ENCODE peak calls at places on chromosomes 4 and X, in nine cellular contexts. One of them, this sample, is unnamed. For H3K27me3 and H3K36me3, the result is how much of the 10 kb centered on the place peaks cover.

GRCh38 chr4:7074423-7074822 is 6.6 kb upstream of the GRPEL1 start:
- DNase-seq in BJ: no peak
- DNase-seq in Caco-2: no peak
- DNase-seq in aorta: no peak
- DNase-seq in CD8-positive, alpha-beta T cell: no peak
- DNase-seq in cardiac muscle cell: no peak
- DNase-seq in suprapubic skin: no peak
- DNase-seq in fibroblast of lung: peak
- DNase-seq in WERI-Rb-1: no peak
- DNase-seq in this sample: no peak

GRCh38 chr4:17236686-17237085 is 275.2 kb downstream of the QDPR start:
- DNase-seq in BJ: peak
- DNase-seq in Caco-2: no peak
- DNase-seq in aorta: no peak
- DNase-seq in CD8-positive, alpha-beta T cell: no peak
- DNase-seq in cardiac muscle cell: no peak
- DNase-seq in suprapubic skin: no peak
- DNase-seq in fibroblast of lung: peak
- DNase-seq in WERI-Rb-1: no peak
- DNase-seq in this sample: no peak

GRCh38 chrX:148588649-148589310 is 88.4 kb downstream of the AFF2 start:
- DNase-seq in BJ: no peak
- DNase-seq in Caco-2: no peak
- DNase-seq in aorta: no peak
- DNase-seq in CD8-positive, alpha-beta T cell: no peak
- DNase-seq in cardiac muscle cell: no peak
- DNase-seq in suprapubic skin: no peak
- DNase-seq in fibroblast of lung: peak
- DNase-seq in WERI-Rb-1: no peak
- DNase-seq in this sample: no peak

GRCh38 chr4:111689214-111689613 is 456.0 kb upstream of the FAM241A start:
- DNase-seq in BJ: peak
- DNase-seq in Caco-2: no peak
- DNase-seq in aorta: no peak
- DNase-seq in CD8-positive, alpha-beta T cell: no peak
- DNase-seq in cardiac muscle cell: no peak
- DNase-seq in suprapubic skin: no peak
- DNase-seq in fibroblast of lung: peak
- DNase-seq in WERI-Rb-1: no peak
- DNase-seq in this sample: no peak

GRCh38 chr4:88008624-88009235 is 1.3 kb downstream of the PKD2 start:
- DNase-seq in BJ: peak
- DNase-seq in Caco-2: no peak
- DNase-seq in aorta: no peak
- DNase-seq in CD8-positive, alpha-beta T cell: no peak
- DNase-seq in cardiac muscle cell: no peak
- DNase-seq in suprapubic skin: no peak
- DNase-seq in fibroblast of lung: peak
- DNase-seq in WERI-Rb-1: no peak
- DNase-seq in this sample: no peak

GRCh38 chr4:94546949-94547348 is 95.2 kb downstream of the PDLIM5 start:
- DNase-seq in BJ: no peak
- DNase-seq in Caco-2: no peak
- DNase-seq in aorta: no peak
- DNase-seq in CD8-positive, alpha-beta T cell: no peak
- DNase-seq in cardiac muscle cell: no peak
- DNase-seq in suprapubic skin: no peak
- DNase-seq in fibroblast of lung: no peak
- DNase-seq in WERI-Rb-1: no peak
- DNase-seq in this sample: no peak

GRCh38 chrX:23554304-23554703 is 113.0 kb upstream of the PRDX4 start:
- DNase-seq in BJ: no peak
- DNase-seq in Caco-2: peak
- DNase-seq in aorta: no peak
- DNase-seq in CD8-positive, alpha-beta T cell: no peak
- DNase-seq in cardiac muscle cell: peak
- DNase-seq in suprapubic skin: no peak
- DNase-seq in fibroblast of lung: peak
- DNase-seq in WERI-Rb-1: no peak
- DNase-seq in this sample: no peak

GRCh38 chrX:129606918-129607317 is 47.8 kb downstream of the APLN start:
- DNase-seq in BJ: no peak
- DNase-seq in Caco-2: peak
- DNase-seq in aorta: no peak
- DNase-seq in CD8-positive, alpha-beta T cell: peak
- DNase-seq in cardiac muscle cell: peak
- DNase-seq in suprapubic skin: no peak
- DNase-seq in fibroblast of lung: peak
- DNase-seq in WERI-Rb-1: peak
- DNase-seq in this sample: no peak

GRCh38 chr4:183424109-183424751 is 20.2 kb upstream of the CDKN2AIP start:
- DNase-seq in BJ: no peak
- DNase-seq in Caco-2: no peak
- DNase-seq in aorta: no peak
- DNase-seq in CD8-positive, alpha-beta T cell: no peak
- DNase-seq in cardiac muscle cell: no peak
- DNase-seq in suprapubic skin: no peak
- DNase-seq in fibroblast of lung: no peak
- DNase-seq in WERI-Rb-1: no peak
- DNase-seq in this sample: no peak

GRCh38 chrX:12319012-12319519 is 180.8 kb downstream of the FRMPD4 start:
- DNase-seq in BJ: no peak
- DNase-seq in Caco-2: no peak
- DNase-seq in aorta: no peak
- DNase-seq in CD8-positive, alpha-beta T cell: no peak
- DNase-seq in cardiac muscle cell: no peak
- DNase-seq in suprapubic skin: no peak
- DNase-seq in fibroblast of lung: no peak
- DNase-seq in WERI-Rb-1: no peak
- DNase-seq in this sample: no peak

GRCh38 chrX:153488231-153488914 is 6.4 kb upstream of the BGN start:
- DNase-seq in BJ: no peak
- DNase-seq in Caco-2: peak
- DNase-seq in aorta: peak
- DNase-seq in CD8-positive, alpha-beta T cell: no peak
- DNase-seq in cardiac muscle cell: no peak
- DNase-seq in suprapubic skin: no peak
- DNase-seq in fibroblast of lung: peak
- DNase-seq in WERI-Rb-1: peak
- DNase-seq in this sample: no peak

GRCh38 chrX:107773206-107773605 is 2.4 kb downstream of the TSC22D3 start:
- DNase-seq in BJ: no peak
- DNase-seq in Caco-2: no peak
- DNase-seq in aorta: no peak
- DNase-seq in CD8-positive, alpha-beta T cell: no peak
- DNase-seq in cardiac muscle cell: peak
- DNase-seq in suprapubic skin: no peak
- DNase-seq in fibroblast of lung: no peak
- DNase-seq in WERI-Rb-1: no peak
- DNase-seq in this sample: no peak

GRCh38 chr4:116397714-116398113 is 687.7 kb downstream of the TRAM1L1 start:
- DNase-seq in BJ: no peak
- DNase-seq in Caco-2: no peak
- DNase-seq in aorta: no peak
- DNase-seq in CD8-positive, alpha-beta T cell: no peak
- DNase-seq in cardiac muscle cell: no peak
- DNase-seq in suprapubic skin: no peak
- DNase-seq in fibroblast of lung: no peak
- DNase-seq in WERI-Rb-1: no peak
- DNase-seq in this sample: no peak

GRCh38 chrX:103531002-103531401 is 11.7 kb upstream of the RAB40A start:
- DNase-seq in BJ: peak
- DNase-seq in Caco-2: no peak
- DNase-seq in aorta: no peak
- DNase-seq in CD8-positive, alpha-beta T cell: no peak
- DNase-seq in cardiac muscle cell: no peak
- DNase-seq in suprapubic skin: no peak
- DNase-seq in fibroblast of lung: peak
- DNase-seq in WERI-Rb-1: no peak
- DNase-seq in this sample: no peak

GRCh38 chr4:26746742-26747351 is 113.8 kb upstream of the STIM2 start:
- DNase-seq in BJ: no peak
- DNase-seq in Caco-2: no peak
- DNase-seq in aorta: no peak
- DNase-seq in CD8-positive, alpha-beta T cell: no peak
- DNase-seq in cardiac muscle cell: no peak
- DNase-seq in suprapubic skin: no peak
- DNase-seq in fibroblast of lung: peak
- DNase-seq in WERI-Rb-1: no peak
- DNase-seq in this sample: no peak

GRCh38 chr4:80125252-80126177 is 52.5 kb upstream of the ANTXR2 start:
- DNase-seq in BJ: no peak
- DNase-seq in Caco-2: no peak
- DNase-seq in aorta: no peak
- DNase-seq in CD8-positive, alpha-beta T cell: peak
- DNase-seq in cardiac muscle cell: peak
- DNase-seq in suprapubic skin: no peak
- DNase-seq in fibroblast of lung: peak
- DNase-seq in WERI-Rb-1: no peak
- DNase-seq in this sample: no peak

GRCh38 chrX:12269484-12269883 is 131.2 kb downstream of the FRMPD4 start:
- DNase-seq in BJ: no peak
- DNase-seq in Caco-2: no peak
- DNase-seq in aorta: no peak
- DNase-seq in CD8-positive, alpha-beta T cell: no peak
- DNase-seq in cardiac muscle cell: no peak
- DNase-seq in suprapubic skin: no peak
- DNase-seq in fibroblast of lung: no peak
- DNase-seq in WERI-Rb-1: no peak
- DNase-seq in this sample: no peak

GRCh38 chr4:103306870-103307345 is 108.8 kb upstream of the CENPE start:
- DNase-seq in BJ: no peak
- DNase-seq in Caco-2: peak
- DNase-seq in aorta: no peak
- DNase-seq in CD8-positive, alpha-beta T cell: no peak
- DNase-seq in cardiac muscle cell: peak
- DNase-seq in suprapubic skin: peak
- DNase-seq in fibroblast of lung: no peak
- DNase-seq in WERI-Rb-1: no peak
- DNase-seq in this sample: no peak

DNA sequence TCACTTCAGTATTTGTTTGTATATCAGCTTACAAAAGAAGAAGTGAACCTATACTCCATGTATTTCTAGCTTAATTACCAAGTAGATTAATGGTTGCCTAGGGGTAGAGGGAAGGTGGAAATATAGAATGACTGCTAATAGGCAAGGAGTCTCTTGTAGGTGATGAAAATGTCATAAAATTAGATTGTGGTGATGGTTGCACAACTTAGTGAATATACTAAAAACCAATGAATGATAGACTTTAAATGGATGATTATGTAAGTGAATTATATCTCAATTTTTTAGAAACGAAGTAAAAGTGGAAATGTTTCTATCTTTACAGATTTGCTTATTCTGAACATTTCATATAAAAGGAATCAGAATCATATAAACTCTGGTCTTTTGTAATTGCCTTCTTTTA is 165.5 kb downstream of the AWAT2 start:
- DNase-seq in BJ: no peak
- DNase-seq in Caco-2: no peak
- DNase-seq in aorta: no peak
- DNase-seq in CD8-positive, alpha-beta T cell: no peak
- DNase-seq in cardiac muscle cell: no peak
- DNase-seq in suprapubic skin: no peak
- DNase-seq in fibroblast of lung: no peak
- DNase-seq in WERI-Rb-1: no peak
- DNase-seq in this sample: no peak
- H3K27me3 ChIP-seq in BJ: under half
- H3K27me3 ChIP-seq in Caco-2: under half
- H3K27me3 ChIP-seq in aorta: under half
- H3K27me3 ChIP-seq in CD8-positive, alpha-beta T cell: under half
- H3K27me3 ChIP-seq in cardiac muscle cell: under half
- H3K27me3 ChIP-seq in suprapubic skin: under half
- H3K27me3 ChIP-seq in fibroblast of lung: under half
- H3K27me3 ChIP-seq in WERI-Rb-1: under half
- H3K27me3 ChIP-seq in this sample: under half

GRCh38 chr4:139386421-139386820 is 67.5 kb upstream of the RAB33B start:
- DNase-seq in BJ: no peak
- DNase-seq in Caco-2: no peak
- DNase-seq in aorta: no peak
- DNase-seq in CD8-positive, alpha-beta T cell: no peak
- DNase-seq in cardiac muscle cell: no peak
- DNase-seq in suprapubic skin: no peak
- DNase-seq in fibroblast of lung: no peak
- DNase-seq in WERI-Rb-1: no peak
- DNase-seq in this sample: no peak
- H3K36me3 ChIP-seq in BJ: under half
- H3K36me3 ChIP-seq in Caco-2: under half
- H3K36me3 ChIP-seq in aorta: under half
- H3K36me3 ChIP-seq in CD8-positive, alpha-beta T cell: under half
- H3K36me3 ChIP-seq in cardiac muscle cell: under half
- H3K36me3 ChIP-seq in suprapubic skin: half or more
- H3K36me3 ChIP-seq in fibroblast of lung: under half
- H3K36me3 ChIP-seq in WERI-Rb-1: half or more
- H3K36me3 ChIP-seq in this sample: under half

DNA sequence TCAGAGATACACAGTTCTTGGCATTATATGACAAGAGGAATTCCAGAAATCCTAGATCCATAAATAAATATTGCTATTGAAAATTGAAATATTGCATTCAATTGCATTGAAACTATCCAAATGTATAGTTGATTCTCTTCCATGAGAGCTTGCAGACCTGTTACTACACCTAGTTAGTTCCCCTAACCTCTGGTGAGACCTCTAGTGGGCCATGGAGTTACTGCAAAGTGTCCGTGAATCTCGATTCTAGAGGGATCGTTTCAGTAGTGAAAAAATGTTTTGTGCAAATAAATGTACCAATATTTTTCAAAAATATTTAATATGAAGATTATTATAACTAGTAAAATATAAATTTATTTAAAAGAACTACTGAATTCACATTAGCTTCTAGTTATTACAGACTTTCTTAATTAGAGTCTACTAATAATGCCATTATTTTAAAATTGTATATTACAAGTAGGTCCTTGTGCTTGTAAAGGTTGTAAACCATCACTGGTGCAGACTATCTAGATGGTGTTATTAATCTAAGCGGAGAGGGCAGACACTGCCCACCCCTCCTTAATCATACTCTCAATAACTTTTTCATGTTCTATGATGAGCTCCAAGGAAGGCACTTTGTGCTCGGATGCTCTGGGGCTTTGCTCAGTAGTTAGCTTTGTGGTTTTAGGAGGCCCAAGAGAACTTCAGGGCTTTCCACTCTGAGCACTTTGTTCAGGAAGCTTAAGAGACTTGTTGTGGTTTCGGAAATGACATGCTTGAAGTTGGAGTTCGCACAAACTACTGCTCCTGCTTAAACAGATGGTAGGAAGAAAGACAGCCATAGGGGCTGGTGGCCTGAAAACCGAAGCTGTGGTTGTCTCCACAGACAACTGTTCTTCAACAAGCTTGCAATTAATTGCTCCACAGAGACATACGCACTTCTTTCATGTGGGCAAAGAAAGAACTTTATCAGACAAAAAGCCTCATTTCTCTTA is 42.8 kb downstream of the IL21 start:
- DNase-seq in BJ: no peak
- DNase-seq in Caco-2: peak
- DNase-seq in aorta: no peak
- DNase-seq in CD8-positive, alpha-beta T cell: peak
- DNase-seq in cardiac muscle cell: peak
- DNase-seq in suprapubic skin: no peak
- DNase-seq in fibroblast of lung: peak
- DNase-seq in WERI-Rb-1: peak
- DNase-seq in this sample: no peak
- H3K27me3 ChIP-seq in BJ: under half
- H3K27me3 ChIP-seq in Caco-2: under half
- H3K27me3 ChIP-seq in aorta: under half
- H3K27me3 ChIP-seq in CD8-positive, alpha-beta T cell: under half
- H3K27me3 ChIP-seq in cardiac muscle cell: under half
- H3K27me3 ChIP-seq in suprapubic skin: under half
- H3K27me3 ChIP-seq in fibroblast of lung: under half
- H3K27me3 ChIP-seq in WERI-Rb-1: under half
- H3K27me3 ChIP-seq in this sample: under half

GRCh38 chr4:56496241-56496640 is 9.3 kb upstream of the ARL9 start:
- DNase-seq in BJ: no peak
- DNase-seq in Caco-2: no peak
- DNase-seq in aorta: no peak
- DNase-seq in CD8-positive, alpha-beta T cell: no peak
- DNase-seq in cardiac muscle cell: no peak
- DNase-seq in suprapubic skin: no peak
- DNase-seq in fibroblast of lung: no peak
- DNase-seq in WERI-Rb-1: no peak
- DNase-seq in this sample: no peak
- H3K36me3 ChIP-seq in BJ: under half
- H3K36me3 ChIP-seq in Caco-2: under half
- H3K36me3 ChIP-seq in aorta: under half
- H3K36me3 ChIP-seq in CD8-positive, alpha-beta T cell: under half
- H3K36me3 ChIP-seq in cardiac muscle cell: half or more
- H3K36me3 ChIP-seq in suprapubic skin: half or more
- H3K36me3 ChIP-seq in fibroblast of lung: under half
- H3K36me3 ChIP-seq in WERI-Rb-1: half or more
- H3K36me3 ChIP-seq in this sample: half or more

This sample was measured in esophagus muscularis mucosa.